ENCODE peak calls at places on chromosomes 12 and 14, in nine cellular contexts. S, U, Z, J, Q, X, R, V and H are unnamed samples.

GRCh38 chr12:96514328-96514727 is 25.0 kb downstream of the CFAP54 start:
- DNase-seq in S (no peak), U (no peak), Z (no peak), J (no peak), Q (no peak), X (no peak), R (no peak), V (peak), H (no peak)

GRCh38 chr14:100078216-100078780 is 13.1 kb downstream of the EVL start:
- DNase-seq in S (no peak), U (no peak), Z (no peak), J (no peak), Q (no peak), X (no peak), R (no peak), V (no peak), H (no peak)

GRCh38 chr12:128621304-128621703 is 202.5 kb downstream of the SLC15A4 start:
- DNase-seq in S (no peak), U (no peak), Z (no peak), J (no peak), Q (no peak), X (no peak), R (no peak), V (no peak), H (no peak)

GRCh38 chr12:94261119-94261518 is 112.7 kb downstream of the PLXNC1 start:
- DNase-seq in S (no peak), U (no peak), Z (no peak), J (no peak), Q (no peak), X (no peak), R (no peak), V (no peak), H (no peak)

GRCh38 chr12:89862511-89863331 is 154.1 kb upstream of the ATP2B1 start:
- DNase-seq in S (peak), U (no peak), Z (peak), J (peak), Q (no peak), X (no peak), R (no peak), V (peak), H (no peak)

GRCh38 chr12:104998423-104999346 is 12.6 kb downstream of the NOPCHAP1 start:
- DNase-seq in S (no peak), U (no peak), Z (no peak), J (peak), Q (no peak), X (no peak), R (no peak), V (no peak), H (no peak)

GRCh38 chr14:76955575-76956252 is 72.8 kb downstream of the IRF2BPL start:
- DNase-seq in S (peak), U (no peak), Z (peak), J (no peak), Q (peak), X (no peak), R (peak), V (peak), H (no peak)

GRCh38 chr12:65894127-65894526 is 69.8 kb downstream of the HMGA2 start:
- DNase-seq in S (no peak), U (no peak), Z (peak), J (no peak), Q (no peak), X (no peak), R (no peak), V (no peak), H (no peak)

GRCh38 chr14:24889843-24890242 is 160.1 kb downstream of the STXBP6 start:
- DNase-seq in S (no peak), U (no peak), Z (no peak), J (no peak), Q (no peak), X (no peak), R (no peak), V (no peak), H (no peak)

GRCh38 chr12:57781241-57781640 is 1.3 kb upstream of the TSFM start:
- DNase-seq in S (no peak), U (no peak), Z (no peak), J (no peak), Q (no peak), X (no peak), R (no peak), V (no peak), H (no peak)
- H3K4me3 ChIP-seq in S (no peak), U (no peak), Z (no peak), J (no peak), Q (no peak), X (no peak), R (no peak), V (no peak), H (no peak)

DNA sequence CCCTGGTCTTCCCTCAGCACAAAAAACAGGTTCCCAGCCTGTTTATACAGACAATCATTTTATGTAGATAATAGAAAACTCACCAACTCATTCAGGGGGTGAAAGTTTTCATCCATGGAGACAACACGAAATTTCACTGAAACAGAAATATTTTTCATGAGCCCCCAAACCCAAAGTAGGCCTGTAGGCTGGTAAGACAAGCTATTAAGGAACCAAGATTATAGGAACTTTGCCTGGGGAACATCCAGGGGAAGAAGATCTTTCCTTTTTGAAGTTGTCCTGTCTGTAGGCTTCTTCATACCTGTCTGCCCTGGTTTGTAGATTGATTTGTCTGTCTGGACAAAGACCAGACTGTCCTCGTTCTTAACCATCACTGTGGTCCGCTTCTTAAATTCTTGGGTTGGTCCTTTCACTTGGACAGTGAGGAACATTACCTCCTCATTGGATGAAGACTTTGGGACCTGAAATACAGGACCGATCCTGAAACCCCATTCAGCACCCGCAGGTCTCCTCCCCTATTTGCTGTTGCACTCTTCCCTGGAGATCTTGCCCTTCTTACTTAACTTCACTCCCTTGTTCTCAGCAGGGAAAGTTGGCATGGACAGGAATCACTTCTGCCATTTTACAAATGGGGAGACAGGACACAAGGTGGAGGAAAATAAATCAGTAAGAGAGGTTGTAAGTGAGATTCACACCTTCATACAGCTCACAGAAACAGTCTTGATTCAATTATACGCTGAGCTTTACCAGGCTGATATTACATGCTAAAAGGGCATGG is 3.5 kb downstream of the A2M start:
- DNase-seq in S (no peak), U (no peak), Z (no peak), J (no peak), Q (no peak), X (no peak), R (no peak), V (no peak), H (no peak)
- H3K27ac ChIP-seq in S (no peak), U (peak), Z (no peak), J (no peak), Q (no peak), X (no peak), R (no peak), V (no peak), H (no peak)

DNA sequence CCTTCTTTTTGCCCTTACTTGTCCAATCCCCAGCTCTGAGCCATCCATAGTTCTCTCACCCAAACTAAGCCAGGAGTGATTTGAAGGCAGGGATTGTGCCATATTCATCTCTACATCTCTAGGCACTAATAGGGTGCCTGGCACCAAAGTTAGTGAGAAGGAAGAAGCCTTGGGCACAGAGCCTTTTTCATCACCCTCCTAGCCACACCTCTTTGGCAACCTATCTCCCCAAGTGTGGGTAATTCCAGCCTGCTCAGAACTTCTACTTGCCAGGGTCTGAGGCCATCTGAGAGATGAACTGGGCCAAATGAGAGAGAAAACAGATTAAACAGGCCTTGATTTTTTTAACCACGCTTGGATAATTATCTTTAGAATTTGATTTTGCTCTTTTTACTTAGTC is 61.3 kb downstream of the PHLDA1 start:
- DNase-seq in S (no peak), U (no peak), Z (no peak), J (no peak), Q (no peak), X (no peak), R (no peak), V (no peak), H (no peak)
- H3K4me3 ChIP-seq in S (no peak), U (no peak), Z (no peak), J (no peak), Q (no peak), X (no peak), R (no peak), V (no peak), H (no peak)

GRCh38 chr14:68574461-68574860 is 218.4 kb downstream of the ZFP36L1 start:
- DNase-seq in S (no peak), U (no peak), Z (no peak), J (no peak), Q (no peak), X (no peak), R (no peak), V (no peak), H (no peak)
- H3K27ac ChIP-seq in S (no peak), U (no peak), Z (no peak), J (no peak), Q (peak), X (no peak), R (no peak), V (no peak), H (no peak)

GRCh38 chr14:37588956-37589737 is 5.9 kb downstream of the FOXA1 start:
- DNase-seq in S (no peak), U (no peak), Z (peak), J (peak), Q (peak), X (no peak), R (no peak), V (no peak), H (no peak)
- H3K4me3 ChIP-seq in S (no peak), U (no peak), Z (no peak), J (no peak), Q (peak), X (no peak), R (no peak), V (no peak), H (no peak)

DNA sequence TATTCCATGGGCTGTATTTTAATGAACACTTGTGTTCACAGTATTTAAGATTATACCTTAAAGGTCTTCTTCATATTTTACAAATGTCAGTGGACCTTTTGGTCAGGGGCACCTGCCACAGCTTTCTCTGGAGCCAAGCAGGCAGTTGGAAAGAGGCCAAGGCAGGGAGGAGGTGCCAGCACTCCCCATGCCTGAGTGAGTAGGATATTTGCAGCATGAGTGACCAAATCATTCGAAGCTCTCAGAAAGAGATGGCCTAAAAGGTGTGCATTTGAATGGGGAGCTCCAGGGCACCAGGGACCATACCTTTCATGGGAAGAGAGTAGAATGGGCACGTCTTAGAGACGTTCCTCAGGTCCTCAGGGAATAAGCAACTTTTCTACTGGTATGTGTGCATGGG is 121.6 kb downstream of the GPR135 start:
- DNase-seq in S (no peak), U (peak), Z (no peak), J (no peak), Q (no peak), X (peak), R (no peak), V (no peak), H (no peak)
- H3K27ac ChIP-seq in S (no peak), U (peak), Z (no peak), J (no peak), Q (no peak), X (peak), R (no peak), V (no peak), H (no peak)

GRCh38 chr12:7872565-7873304 is at the start of gene SLC2A14:
- DNase-seq in S (no peak), U (no peak), Z (no peak), J (no peak), Q (no peak), X (peak), R (no peak), V (peak), H (no peak)
- H3K4me3 ChIP-seq in S (no peak), U (peak), Z (peak), J (no peak), Q (no peak), X (no peak), R (peak), V (no peak), H (peak)

GRCh38 chr12:57990241-57990883 is 49.0 kb downstream of the ATP23 start:
- DNase-seq in S (no peak), U (no peak), Z (no peak), J (no peak), Q (no peak), X (no peak), R (no peak), V (no peak), H (no peak)

GRCh38 chr12:57993030-57993429 is 51.7 kb downstream of the ATP23 start:
- DNase-seq in S (no peak), U (no peak), Z (no peak), J (no peak), Q (no peak), X (no peak), R (no peak), V (no peak), H (no peak)

GRCh38 chr12:57996520-57996919 is 55.2 kb downstream of the ATP23 start:
- DNase-seq in S (no peak), U (no peak), Z (no peak), J (no peak), Q (no peak), X (no peak), R (no peak), V (no peak), H (no peak)

GRCh38 chr12:57992001-57992400 is 50.6 kb downstream of the ATP23 start:
- DNase-seq in S (no peak), U (no peak), Z (no peak), J (no peak), Q (no peak), X (no peak), R (no peak), V (no peak), H (no peak)

GRCh38 chr12:57993834-57994233 is 52.5 kb downstream of the ATP23 start:
- DNase-seq in S (no peak), U (no peak), Z (no peak), J (no peak), Q (no peak), X (no peak), R (no peak), V (no peak), H (no peak)
- H3K27ac ChIP-seq in S (no peak), U (no peak), Z (no peak), J (no peak), Q (no peak), X (no peak), R (no peak), V (no peak), H (no peak)

DNA sequence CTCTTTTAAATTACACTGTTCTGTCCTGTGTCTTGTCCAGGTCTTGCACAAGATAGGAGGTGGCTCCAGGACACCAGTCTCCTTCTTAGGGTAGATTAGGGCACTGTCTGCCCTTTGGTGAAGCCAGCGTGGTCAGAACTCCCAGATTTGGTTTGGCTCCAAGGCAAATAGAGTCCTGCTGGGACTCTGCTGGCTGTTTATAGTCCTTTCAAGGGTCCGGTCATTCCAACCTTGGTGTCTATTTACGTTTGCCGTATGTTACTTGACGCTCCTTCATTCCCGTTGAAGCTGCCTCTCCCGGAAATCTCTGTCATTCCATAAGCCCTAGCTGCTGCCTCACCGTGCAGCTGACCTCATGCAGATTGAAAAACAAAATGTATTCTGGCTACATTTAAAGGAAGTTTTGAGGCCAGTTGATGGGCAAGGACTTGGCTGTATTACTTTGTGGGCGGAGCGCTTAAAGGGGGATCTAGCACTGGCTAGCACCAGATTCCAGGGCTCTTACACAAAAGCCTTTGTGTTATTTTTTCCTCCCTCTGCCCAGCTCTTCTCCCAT is 180.6 kb downstream of the AKAP6 start:
- DNase-seq in S (no peak), U (peak), Z (peak), J (no peak), Q (peak), X (no peak), R (peak), V (no peak), H (peak)
- H3K4me3 ChIP-seq in S (no peak), U (peak), Z (no peak), J (no peak), Q (peak), X (no peak), R (peak), V (no peak), H (peak)